ENCODE peak calls at places on chromosomes 12 and 14, in four cellular contexts. E is IMR-90, Q is mesendoderm, W is H1. H is an unnamed sample.

GRCh38 chr14:99589031-99589441 is 15.0 kb downstream of the CCDC85C start:
- DNase-seq in Q (no peak), W (no peak), E (no peak), H (no peak)

GRCh38 chr12:48977290-48978281 is 536 bp upstream of the WNT1 start:
- DNase-seq in E (peak), Q (no peak), W (no peak), H (peak)

GRCh38 chr14:22982013-22982476 is 306 bp downstream of the AJUBA start:
- DNase-seq in W (no peak), E (no peak), Q (peak), H (peak)

GRCh38 chr14:40221428-40221827 is 789.2 kb upstream of the FBXO33 start:
- DNase-seq in W (no peak), Q (no peak), E (no peak), H (no peak)

GRCh38 chr14:106657460-106657859 is 1131.1 kb downstream of the TMEM121 start:
- DNase-seq in W (no peak), Q (no peak), E (no peak), H (no peak)

GRCh38 chr12:46266382-46266791 is 2.5 kb downstream of the SLC38A1 start:
- DNase-seq in E (peak), W (no peak), Q (peak), H (no peak)

GRCh38 chr14:75123991-75124390 is 2.9 kb downstream of the NEK9 start:
- DNase-seq in Q (peak), W (no peak), E (peak), H (no peak)

GRCh38 chr12:121499929-121500793 is 80.7 kb downstream of the KDM2B start:
- DNase-seq in W (no peak), E (peak), Q (peak), H (peak)

GRCh38 chr12:15532364-15532977 is 210.2 kb downstream of the PTPRO start:
- DNase-seq in Q (peak), W (peak), E (peak), H (peak)

GRCh38 chr14:50943943-50944646 is at the start of gene PYGL:
- DNase-seq in Q (peak), E (peak), W (no peak), H (peak)

GRCh38 chr12:123075591-123076171 is 75.2 kb downstream of the PITPNM2 start:
- DNase-seq in W (peak), Q (peak), E (no peak), H (peak)

GRCh38 chr14:101082436-101083384 is 179.2 kb upstream of the RTL1 start:
- DNase-seq in W (no peak), Q (no peak), E (no peak), H (no peak)

GRCh38 chr12:58529114-58529665 is 391.1 kb downstream of the LRIG3 start:
- DNase-seq in Q (no peak), E (peak), W (no peak), H (no peak)

GRCh38 chr12:89060133-89060532 is 292.2 kb downstream of the DUSP6 start:
- DNase-seq in Q (peak), W (no peak), E (peak), H (no peak)

GRCh38 chr14:24274101-24274543 is 2.7 kb upstream of the RABGGTA start:
- DNase-seq in Q (peak), W (no peak), E (peak), H (no peak)

GRCh38 chr14:91867316-91867988 is at the start of gene TC2N:
- DNase-seq in Q (no peak), W (no peak), E (no peak), H (no peak)

GRCh38 chr14:22985894-22986507 is 3.6 kb upstream of the AJUBA start:
- DNase-seq in E (no peak), W (no peak), Q (no peak), H (no peak)

GRCh38 chr14:68711551-68712437 is 81.1 kb downstream of the ZFP36L1 start:
- DNase-seq in W (no peak), E (no peak), Q (no peak), H (peak)

GRCh38 chr14:104665663-104666522 is 23.5 kb upstream of the INF2 start:
- DNase-seq in Q (peak), E (no peak), W (no peak), H (peak)

GRCh38 chr14:104942586-104942985 is 17.9 kb downstream of the PLD4 start:
- DNase-seq in W (no peak), Q (no peak), E (no peak), H (no peak)

GRCh38 chr14:51333901-51334432 is 93.9 kb downstream of the TMX1 start:
- DNase-seq in W (no peak), E (peak), Q (no peak), H (no peak)

GRCh38 chr14:65373011-65373670 is 39.4 kb upstream of the FUT8 start:
- DNase-seq in W (no peak), Q (no peak), E (no peak), H (peak)

GRCh38 chr12:65603428-65604351 is 220.6 kb upstream of the HMGA2 start:
- DNase-seq in E (peak), Q (peak), W (no peak), H (no peak)

GRCh38 chr14:103239751-103240150 is 94.3 kb upstream of the EIF5 start:
- DNase-seq in E (no peak), W (no peak), Q (no peak), H (no peak)

DNA sequence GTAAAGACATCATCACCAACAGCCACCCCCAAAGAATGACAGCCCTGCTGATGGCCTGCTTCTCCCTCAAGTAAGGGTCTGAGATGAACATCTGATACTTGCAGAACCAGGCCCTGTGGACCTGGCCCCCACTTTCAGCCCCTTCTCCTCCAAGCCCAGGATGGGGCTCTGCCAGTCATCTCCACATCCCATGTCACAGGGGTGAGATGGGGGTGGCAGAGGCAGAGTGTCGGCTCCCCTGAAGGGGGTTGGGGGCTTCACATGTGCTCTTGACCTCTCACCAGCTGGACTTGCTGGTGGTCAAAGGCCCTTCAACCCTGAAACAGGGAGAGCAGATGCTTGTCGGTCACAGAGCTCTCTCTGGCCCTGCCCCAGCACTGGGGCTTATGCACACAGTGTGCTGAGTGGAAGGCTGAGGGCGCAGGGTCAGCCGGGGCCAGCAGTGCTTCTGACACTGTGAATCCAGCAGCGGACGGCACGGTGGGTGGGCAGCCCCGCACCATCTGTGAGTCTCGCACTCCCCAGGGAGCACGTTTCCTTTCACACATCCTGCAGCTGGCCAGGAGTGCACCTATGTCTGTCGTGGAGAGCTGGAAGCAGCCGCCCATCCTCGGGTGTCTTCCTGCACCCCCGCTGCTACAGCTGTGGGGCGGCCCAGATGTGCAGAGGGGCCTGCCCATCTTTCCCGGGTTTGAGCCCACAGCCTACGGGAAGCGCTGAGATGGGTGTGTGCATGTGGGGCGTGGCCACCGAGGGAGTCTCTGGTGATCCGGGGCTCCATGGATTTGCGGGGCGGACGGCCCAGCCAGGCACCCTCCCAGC is 94.3 kb downstream of the ADGRD1 start:
- DNase-seq in W (no peak), Q (no peak), E (no peak), H (no peak)
- H4K5ac ChIP-seq in W (no peak), Q (no peak), E (no peak), H (no peak)

GRCh38 chr14:27371209-27371608 is 773.4 kb upstream of the NOVA1 start:
- DNase-seq in W (no peak), E (no peak), Q (no peak), H (no peak)
- H4K5ac ChIP-seq in W (no peak), E (no peak), Q (no peak), H (no peak)

GRCh38 chr12:55877824-55878223 is 35.1 kb upstream of the MMP19 start:
- DNase-seq in W (no peak), Q (no peak), E (no peak), H (no peak)

GRCh38 chr12:55874465-55874864 is 31.7 kb upstream of the MMP19 start:
- DNase-seq in Q (no peak), W (no peak), E (no peak), H (no peak)

GRCh38 chr12:55875704-55876103 is 33.0 kb upstream of the MMP19 start:
- DNase-seq in Q (no peak), W (no peak), E (no peak), H (no peak)

GRCh38 chr12:55876110-55876509 is 33.4 kb upstream of the MMP19 start:
- DNase-seq in Q (no peak), E (no peak), W (no peak), H (no peak)
- H4K5ac ChIP-seq in Q (no peak), E (no peak), W (no peak), H (no peak)

GRCh38 chr12:60845696-60846095 is 1249.9 kb downstream of the SLC16A7 start:
- DNase-seq in W (no peak), Q (no peak), E (no peak), H (no peak)

GRCh38 chr12:60849723-60850122 is 1253.9 kb downstream of the SLC16A7 start:
- DNase-seq in Q (no peak), W (no peak), E (no peak), H (no peak)

GRCh38 chr12:60844875-60845274 is 1249.0 kb downstream of the SLC16A7 start:
- DNase-seq in E (no peak), W (no peak), Q (no peak), H (no peak)

GRCh38 chr12:60842166-60842565 is 1246.3 kb downstream of the SLC16A7 start:
- DNase-seq in Q (no peak), E (no peak), W (no peak), H (no peak)

GRCh38 chr12:60847281-60847680 is 1251.5 kb downstream of the SLC16A7 start:
- DNase-seq in E (no peak), Q (no peak), W (no peak), H (no peak)
- H4K5ac ChIP-seq in E (no peak), Q (no peak), W (no peak), H (no peak)